ENCODE peak calls at places on chromosomes 4 and X, in four cellular contexts. M, D, W and E are unnamed samples.

GRCh38 chrX:12825801-12826200 is 34.6 kb downstream of the PRPS2 start:
- DNase-seq in D (no peak), W (no peak), M (no peak), E (no peak)

GRCh38 chr4:62512271-62512670 is 1312.1 kb downstream of the ADGRL3 start:
- DNase-seq in M (no peak), D (no peak), W (no peak), E (no peak)

GRCh38 chr4:112766422-112766821 is 129.5 kb downstream of the LARP7 start:
- DNase-seq in M (no peak), D (peak; percentile 46), W (no peak), E (peak; percentile 33)

GRCh38 chr4:177182156-177182555 is 127.5 kb upstream of the NEIL3 start:
- DNase-seq in W (no peak), D (no peak), M (no peak), E (peak; percentile 75)

GRCh38 chr4:167031534-167032156 is 202.6 kb downstream of the SPOCK3 start:
- DNase-seq in D (no peak), W (no peak), M (no peak), E (peak; percentile 7)

GRCh38 chr4:169024762-169025161 is 14.7 kb upstream of the CBR4 start:
- DNase-seq in M (no peak), W (peak; percentile 1), D (no peak), E (peak; percentile 55)

GRCh38 chr4:1576200-1576960 is 107.7 kb downstream of the FAM53A start:
- DNase-seq in D (no peak), M (no peak), W (no peak), E (no peak)

GRCh38 chr4:41258783-41259182 is 2.1 kb downstream of the UCHL1 start:
- DNase-seq in D (peak; percentile 74), M (no peak), W (peak; percentile 52), E (peak; percentile 77)

GRCh38 chrX:76195579-76195978 is 22.7 kb downstream of the PBDC1 start:
- DNase-seq in M (no peak), D (no peak), W (no peak), E (no peak)